ENCODE peak calls at places on chromosomes 2 and 18, in seven cellular contexts. K, M, Q, V, R, H and O are unnamed samples.

GRCh38 chr2:237995036-237995435 is 28.2 kb downstream of the UBE2F start:
- DNase-seq in K (no peak), M (no peak), Q (no peak), V (no peak), R (no peak), H (no peak), O (no peak)

GRCh38 chr2:240712121-240712520 is 20.5 kb downstream of the AQP12A start:
- DNase-seq in K (no peak), M (peak), Q (no peak), V (no peak), R (no peak), H (no peak), O (no peak)

GRCh38 chr18:76209597-76209996 is 285.4 kb downstream of the ZNF516 start:
- DNase-seq in K (no peak), M (no peak), Q (no peak), V (peak), R (no peak), H (peak), O (no peak)

GRCh38 chr2:238428866-238429265 is 2.1 kb downstream of the ASB1 start:
- DNase-seq in K (no peak), M (no peak), Q (no peak), V (no peak), R (peak), H (no peak), O (no peak)

GRCh38 chr2:33011941-33012340 is 65.2 kb downstream of the LTBP1 start:
- DNase-seq in K (no peak), M (no peak), Q (no peak), V (peak), R (no peak), H (peak), O (no peak)

GRCh38 chr2:118294063-118294462 is 205.8 kb downstream of the INSIG2 start:
- DNase-seq in K (no peak), M (no peak), Q (no peak), V (no peak), R (no peak), H (no peak), O (no peak)

GRCh38 chr18:13216732-13217465 is 1.7 kb upstream of the LDLRAD4 start:
- DNase-seq in K (peak), M (peak), Q (peak), V (no peak), R (peak), H (no peak), O (peak)

GRCh38 chr2:45104429-45104828 is 95.2 kb upstream of the SIX2 start:
- DNase-seq in K (no peak), M (no peak), Q (no peak), V (no peak), R (no peak), H (no peak), O (no peak)

GRCh38 chr2:55054476-55054875 is 4.2 kb upstream of the RTN4 start:
- DNase-seq in K (no peak), M (no peak), Q (no peak), V (no peak), R (no peak), H (no peak), O (no peak)

GRCh38 chr2:105747997-105748396 is 3.3 kb downstream of the NCK2 start:
- DNase-seq in K (no peak), M (no peak), Q (no peak), V (no peak), R (no peak), H (no peak), O (no peak)

GRCh38 chr18:76380127-76380729 is 114.8 kb downstream of the ZNF516 start:
- DNase-seq in K (no peak), M (no peak), Q (no peak), V (no peak), R (no peak), H (no peak), O (no peak)